ENCODE peak calls at places on chromosomes 4 and X, in four cellular contexts. D is heart left ventricle, G is upper lobe of left lung, H is ovary. B is an unnamed sample.

GRCh38 chr4:141102367-141102766 is 30.9 kb downstream of the RNF150 start:
- DNase-seq in H (no peak), G (no peak), D (no peak), B (no peak)

GRCh38 chr4:77074961-77075855 is 581 bp downstream of the CCNI start:
- DNase-seq in H (peak), G (peak), D (peak), B (peak)

GRCh38 chr4:98627883-98628282 is 30.5 kb downstream of the TSPAN5 start:
- DNase-seq in G (no peak), H (no peak), D (no peak), B (no peak)

GRCh38 chr4:6876440-6876839 is 33.2 kb upstream of the TBC1D14 start:
- DNase-seq in G (no peak), D (no peak), H (no peak), B (no peak)

GRCh38 chr4:148834804-148835598 is 392.8 kb upstream of the NR3C2 start:
- DNase-seq in D (no peak), G (no peak), H (no peak), B (no peak)

GRCh38 chrX:148811236-148811635 is 310.8 kb downstream of the AFF2 start:
- DNase-seq in D (no peak), G (no peak), H (no peak), B (no peak)

GRCh38 chr4:76363556-76364290 is 57.2 kb downstream of the STBD1 start:
- DNase-seq in D (no peak), G (no peak), H (no peak), B (no peak)

GRCh38 chr4:25953740-25954139 is 39.7 kb downstream of the SMIM20 start:
- DNase-seq in H (no peak), D (no peak), G (no peak), B (no peak)

GRCh38 chr4:10082047-10082446 is 34.6 kb downstream of the WDR1 start:
- DNase-seq in D (peak), G (no peak), H (no peak), B (no peak)

GRCh38 chr4:8538703-8539567 is 41.3 kb upstream of the GPR78 start:
- DNase-seq in H (no peak), D (no peak), G (no peak), B (no peak)

GRCh38 chrX:1205681-1206611 is 6.5 kb downstream of the CRLF2 start:
- DNase-seq in D (no peak), G (no peak), H (no peak), B (peak)

GRCh38 chr4:101953949-101954348 is 163.4 kb downstream of the BANK1 start:
- DNase-seq in H (no peak), G (no peak), D (no peak), B (no peak)

GRCh38 chr4:108751321-108751720 is 11.5 kb downstream of the ETNPPL start:
- DNase-seq in D (no peak), G (no peak), H (no peak), B (no peak)

GRCh38 chr4:180823116-180823515 is 1420.1 kb upstream of the TENM3 start:
- DNase-seq in G (no peak), H (no peak), D (no peak), B (no peak)

GRCh38 chr4:2832981-2833670 is 10.5 kb upstream of the ADD1 start:
- DNase-seq in G (no peak), D (peak), H (peak), B (peak)

GRCh38 chr4:148376151-148376550 is 66.1 kb downstream of the NR3C2 start:
- DNase-seq in G (no peak), H (peak), D (no peak), B (no peak)

GRCh38 chrX:26100421-26100920 is 37.7 kb upstream of the MAGEB18 start:
- DNase-seq in G (no peak), H (no peak), D (no peak), B (no peak)

GRCh38 chr4:7922466-7922865 is 17.2 kb downstream of the AFAP1 start:
- DNase-seq in G (no peak), H (no peak), D (no peak), B (no peak)

GRCh38 chrX:68415289-68415688 is 18.0 kb downstream of the OPHN1 start:
- DNase-seq in G (no peak), D (no peak), H (no peak), B (no peak)

GRCh38 chr4:120071192-120071795 is 4.6 kb upstream of the MAD2L1 start:
- DNase-seq in D (no peak), H (peak), G (no peak), B (no peak)

GRCh38 chr4:54687887-54688841 is 30.4 kb downstream of the KIT start:
- DNase-seq in G (no peak), H (no peak), D (no peak), B (no peak)

GRCh38 chrX:130020661-130021324 is 38.4 kb downstream of the BCORL1 start:
- DNase-seq in H (no peak), G (no peak), D (no peak), B (no peak)

GRCh38 chr4:141009931-141010330 is 123.3 kb downstream of the RNF150 start:
- DNase-seq in H (no peak), G (no peak), D (no peak), B (no peak)

GRCh38 chrX:140526138-140526537 is 21.3 kb upstream of the SOX3 start:
- DNase-seq in D (no peak), G (no peak), H (no peak), B (no peak)

GRCh38 chr4:508675-509373 is 9.8 kb downstream of the PIGG start:
- DNase-seq in H (no peak), G (no peak), D (no peak), B (no peak)

GRCh38 chr4:149897784-149898183 is 82.1 kb upstream of the IQCM start:
- DNase-seq in G (no peak), D (no peak), H (no peak), B (no peak)
- TF ChIP-seq CTCF in G (no peak), D (peak), H (no peak), B (peak)

GRCh38 chr4:11470709-11471441 is 42.2 kb upstream of the HS3ST1 start:
- DNase-seq in D (no peak), H (no peak), G (no peak), B (no peak)
- TF ChIP-seq CTCF in D (no peak), H (no peak), G (no peak), B (no peak)

GRCh38 chrX:37906357-37906756 is 59.0 kb upstream of the DYNLT3 start:
- DNase-seq in D (no peak), G (no peak), H (no peak), B (no peak)

GRCh38 chrX:37910186-37910585 is 62.8 kb upstream of the DYNLT3 start:
- DNase-seq in D (no peak), H (no peak), G (no peak), B (no peak)

GRCh38 chrX:37904833-37905232 is 57.5 kb upstream of the DYNLT3 start:
- DNase-seq in H (no peak), G (no peak), D (no peak), B (no peak)

DNA sequence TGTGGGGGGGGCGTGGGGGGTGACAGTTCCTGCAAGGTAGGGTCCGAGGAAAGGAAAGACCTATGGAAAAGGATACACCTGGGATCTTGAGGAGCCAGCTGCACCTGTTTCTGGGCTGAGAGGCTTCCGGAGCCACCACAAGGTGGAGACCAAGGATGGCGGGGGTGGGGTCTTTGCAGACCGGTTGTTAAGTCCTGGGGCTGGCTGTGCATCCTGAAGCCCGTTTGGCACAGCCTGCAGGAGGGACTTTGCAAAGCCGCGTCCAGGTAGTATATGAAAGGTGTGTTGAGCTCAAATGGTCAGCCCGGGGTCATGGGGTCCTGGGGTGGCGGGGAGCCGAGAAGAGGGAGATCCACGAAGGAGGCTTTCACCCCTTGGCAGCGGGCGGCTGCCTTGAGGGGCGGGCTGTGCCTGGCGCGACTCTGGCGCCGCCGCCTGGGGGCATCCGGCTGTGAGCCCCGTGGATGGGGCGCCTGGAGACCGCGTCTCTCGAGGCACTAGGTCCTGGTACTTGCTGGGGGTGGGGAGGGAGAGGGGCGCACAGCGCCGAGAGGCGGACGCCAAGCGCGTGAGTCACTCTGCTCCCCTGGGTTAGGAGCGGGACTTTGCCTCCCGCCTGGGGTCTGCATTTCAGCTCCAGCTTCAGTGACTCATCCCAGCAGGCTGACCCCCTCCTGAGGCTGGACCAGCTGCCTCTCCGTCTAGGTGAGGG is 58.2 kb upstream of the DYNLT3 start:
- DNase-seq in G (peak), H (peak), D (no peak), B (peak)
- TF ChIP-seq CTCF in G (no peak), H (no peak), D (peak), B (peak)

GRCh38 chr4:30269850-30270249 is 450.3 kb upstream of the PCDH7 start:
- DNase-seq in H (no peak), G (no peak), D (no peak), B (no peak)
- TF ChIP-seq CTCF in H (no peak), G (no peak), D (no peak), B (peak)

DNA sequence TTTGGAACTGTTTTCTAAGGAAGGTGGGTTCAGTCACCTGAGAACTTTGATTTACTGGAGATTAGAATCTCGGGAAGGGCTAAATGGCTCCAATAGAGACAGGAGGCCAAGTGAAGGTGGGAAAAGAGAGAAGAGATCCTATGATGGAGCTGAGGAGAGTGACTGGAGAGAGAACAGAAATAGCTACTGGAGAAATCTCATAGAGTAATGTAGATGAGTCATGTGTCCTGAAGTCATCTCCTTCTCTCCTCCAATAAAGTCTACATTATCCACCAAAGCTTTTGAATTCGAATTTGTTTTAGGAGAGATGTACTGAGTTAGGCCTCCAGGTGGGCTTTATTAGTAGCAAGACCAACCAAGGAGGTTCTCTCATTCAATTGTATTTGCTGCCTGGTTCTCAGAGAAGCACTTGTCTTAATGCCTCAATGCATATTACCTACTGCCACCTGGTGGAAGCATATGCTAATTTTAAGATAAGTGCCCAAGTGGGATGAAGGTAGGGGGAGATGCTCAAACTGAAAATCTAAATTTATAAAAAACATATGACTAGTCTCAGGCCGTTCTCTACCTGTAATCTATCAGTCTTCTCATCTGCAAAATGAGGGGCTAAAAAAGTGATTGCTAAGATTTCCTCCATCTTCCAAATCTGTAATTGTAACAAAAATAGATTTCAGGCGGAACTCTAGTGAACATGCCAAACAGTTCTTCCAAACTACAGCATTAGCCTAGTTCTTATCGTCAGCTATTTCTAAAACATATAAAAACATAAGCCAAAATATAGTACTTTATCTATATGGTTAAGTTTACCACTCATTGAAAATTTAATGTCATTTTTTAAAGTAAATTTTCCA is 24.4 kb downstream of the TXK start:
- DNase-seq in D (no peak), H (no peak), G (no peak), B (no peak)
- TF ChIP-seq CTCF in D (peak), H (no peak), G (peak), B (peak)

GRCh38 chr4:153790962-153791551 is 2.2 kb upstream of the SFRP2 start:
- DNase-seq in D (peak), G (peak), H (no peak), B (no peak)
- TF ChIP-seq CTCF in D (no peak), G (no peak), H (no peak), B (peak)

GRCh38 chrX:154378059-154378798 is 866 bp upstream of the EMD start:
- DNase-seq in H (peak), G (no peak), D (peak), B (no peak)
- TF ChIP-seq CTCF in H (no peak), G (no peak), D (no peak), B (no peak)

DNA sequence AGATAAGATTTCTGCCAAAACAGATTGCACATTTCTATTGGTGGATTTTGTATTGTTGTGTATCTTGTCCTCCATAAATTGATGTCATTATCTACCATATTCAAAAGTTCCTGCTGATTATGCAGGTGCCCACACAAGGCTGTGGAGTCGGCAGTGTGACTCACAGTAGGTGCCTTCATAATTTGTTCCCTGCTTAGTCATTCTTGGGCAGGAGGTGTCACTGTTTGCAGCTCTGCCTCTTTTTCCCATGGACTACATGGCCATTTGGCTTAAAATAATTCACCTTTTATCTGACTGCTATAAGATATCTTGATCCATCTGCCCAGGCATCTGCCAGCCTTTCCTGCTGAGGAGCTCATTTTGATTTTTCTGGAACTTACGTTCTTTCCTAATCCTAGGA is 33.6 kb upstream of the ENPEP start:
- DNase-seq in G (no peak), D (no peak), H (no peak), B (no peak)
- TF ChIP-seq CTCF in G (no peak), D (no peak), H (no peak), B (no peak)